ENCODE peak calls at places on chromosomes 11 and 22, in four cellular contexts. M is HCT116, L is suprapubic skin, O is transverse colon. Y is an unnamed sample.

GRCh38 chr11:10866893-10867331 is 9.1 kb upstream of the ZBED5 start:
- DNase-seq in M (no peak), L (no peak), O (no peak), Y (no peak)

GRCh38 chr22:31350410-31350863 is 4.3 kb upstream of the PATZ1 start:
- DNase-seq in M (no peak), L (no peak), O (peak; percentile 22), Y (no peak)

GRCh38 chr11:57546869-57547518 is 9.6 kb downstream of the SMTNL1 start:
- DNase-seq in M (no peak), L (no peak), O (no peak), Y (no peak)

GRCh38 chr11:134512061-134512460 is 100.0 kb upstream of the B3GAT1 start:
- DNase-seq in M (no peak), L (peak; percentile 50), O (no peak), Y (no peak)

GRCh38 chr22:37025500-37026070 is 6.0 kb downstream of the MPST start:
- DNase-seq in M (no peak), L (no peak), O (peak; percentile 48), Y (no peak)

GRCh38 chr22:30224161-30224857 is 22.2 kb downstream of the LIF start:
- DNase-seq in M (peak; percentile 89), L (no peak), O (no peak), Y (no peak)

GRCh38 chr22:17769716-17770082 is 4.6 kb downstream of the BID start:
- DNase-seq in M (no peak), L (no peak), O (peak; percentile 70), Y (peak; percentile 80)

GRCh38 chr11:82733444-82734119 is at the start of gene FAM181B:
- DNase-seq in M (no peak), L (no peak), O (peak; percentile 38), Y (peak; percentile 84)

GRCh38 chr11:64762277-64762915 is 2.6 kb upstream of the PYGM start:
- DNase-seq in M (no peak), L (peak; percentile 64), O (no peak), Y (peak; percentile 61)

GRCh38 chr11:12318791-12319733 is 58.3 kb upstream of the PARVA start:
- DNase-seq in M (no peak), L (no peak), O (no peak), Y (no peak)

GRCh38 chr11:134762248-134763029 is 350.4 kb upstream of the B3GAT1 start:
- DNase-seq in M (no peak), L (no peak), O (no peak), Y (no peak)

GRCh38 chr11:90468923-90469322 is 246.1 kb upstream of the CHORDC1 start:
- DNase-seq in M (no peak), L (no peak), O (no peak), Y (no peak)

DNA sequence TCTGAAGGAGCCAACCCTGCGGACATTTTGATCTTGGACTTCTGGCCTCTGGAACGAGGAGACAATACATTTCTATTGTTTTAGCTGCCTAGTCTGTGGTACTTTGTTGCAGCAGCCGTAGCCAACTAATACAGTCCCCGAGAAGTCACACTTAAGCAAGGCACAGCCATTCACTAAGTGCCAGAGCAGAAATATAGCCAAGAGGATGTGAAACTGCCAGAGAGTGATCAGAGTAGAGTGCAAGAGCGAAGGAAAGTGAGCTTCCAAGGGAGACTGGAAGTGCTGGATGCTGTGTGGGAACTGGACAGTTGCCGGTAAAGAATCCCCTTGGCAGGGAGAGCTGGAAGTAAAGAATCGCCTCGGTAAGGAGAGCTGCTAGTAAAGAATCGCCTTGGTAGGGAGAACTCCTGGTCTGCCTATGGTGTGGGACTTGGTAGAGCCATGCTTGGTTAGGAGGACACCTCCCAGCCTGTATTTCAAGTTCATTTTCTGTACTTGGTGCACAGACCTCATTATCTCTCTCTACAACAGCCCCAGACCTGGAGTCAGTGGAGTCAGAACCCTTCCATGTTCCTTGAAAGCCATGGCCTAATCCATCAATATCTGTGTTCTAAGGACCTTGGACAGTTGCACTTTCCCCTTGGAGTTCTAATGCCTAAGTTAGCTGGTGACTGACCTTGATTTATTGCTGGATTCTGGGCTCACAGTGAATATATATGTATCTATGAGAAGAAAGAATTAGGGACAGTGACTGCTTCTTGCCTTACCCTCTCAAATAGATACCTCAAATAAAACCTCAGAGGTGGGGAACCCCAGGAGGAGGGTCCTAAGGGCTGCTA is 162.1 kb downstream of the LDLRAD3 start:
- DNase-seq in M (no peak), L (no peak), O (no peak), Y (no peak)
- H3K4me3 ChIP-seq in M (no peak overlapping the region), L (no peak overlapping the region), O (no peak overlapping the region), Y (no peak overlapping the region)

GRCh38 chr11:67382481-67383136 is 9.2 kb upstream of the RAD9A start:
- DNase-seq in M (peak; percentile 69), L (peak; percentile 90), O (peak; percentile 89), Y (peak; percentile 94)
- TF ChIP-seq POLR2A in M (no peak), L (no peak), O (no peak), Y (no peak)

DNA sequence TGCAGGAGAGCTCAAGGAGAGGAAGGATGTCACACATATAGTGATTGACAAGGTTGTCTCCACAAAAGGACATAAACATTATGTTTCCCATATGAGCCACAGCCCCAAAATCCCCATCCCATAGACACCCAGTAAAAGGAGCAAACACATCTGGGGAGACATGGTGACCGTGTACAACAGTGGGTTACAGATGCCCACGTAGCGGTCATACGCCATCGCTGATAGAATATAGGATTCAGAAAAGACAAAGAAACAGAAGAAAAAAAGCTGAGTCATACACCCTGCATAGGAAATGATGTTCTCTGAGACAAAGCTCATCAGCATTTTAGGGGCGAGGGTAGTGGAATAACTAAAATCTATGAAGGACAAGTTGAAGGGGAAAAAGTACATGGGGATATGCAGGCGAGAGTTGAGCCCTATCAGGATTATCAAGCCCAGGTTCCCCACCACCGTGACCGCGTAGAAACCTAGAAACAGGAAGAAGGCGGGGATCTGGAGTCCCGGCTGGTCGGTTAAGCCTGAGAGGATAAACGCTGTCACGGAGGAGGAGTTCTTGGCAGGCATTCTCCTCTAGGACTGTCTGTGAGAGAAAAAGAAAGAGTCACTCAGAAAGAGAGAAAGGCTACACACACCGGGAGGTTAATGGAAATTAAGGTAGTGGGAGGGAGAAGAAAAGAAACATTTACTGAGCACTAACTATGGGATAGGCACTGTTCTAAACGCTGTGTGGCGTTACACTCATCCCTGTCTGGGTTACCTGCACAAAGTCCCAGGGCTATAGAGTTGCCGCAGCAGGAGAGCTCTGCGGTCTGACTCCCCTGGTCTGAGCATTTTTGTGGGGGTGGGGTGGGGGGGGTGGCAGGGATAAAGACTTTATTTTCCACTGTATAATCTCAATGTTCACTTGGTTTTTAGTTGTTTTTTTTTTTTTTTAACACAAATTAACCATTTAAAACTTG is 36.1 kb upstream of the OR8B8 start:
- DNase-seq in M (no peak), L (no peak), O (no peak), Y (no peak)
- H3K4me3 ChIP-seq in M (peak overlapping the region; percentile 51), L (peak overlapping the region; percentile 28), O (no peak overlapping the region), Y (no peak overlapping the region)

DNA sequence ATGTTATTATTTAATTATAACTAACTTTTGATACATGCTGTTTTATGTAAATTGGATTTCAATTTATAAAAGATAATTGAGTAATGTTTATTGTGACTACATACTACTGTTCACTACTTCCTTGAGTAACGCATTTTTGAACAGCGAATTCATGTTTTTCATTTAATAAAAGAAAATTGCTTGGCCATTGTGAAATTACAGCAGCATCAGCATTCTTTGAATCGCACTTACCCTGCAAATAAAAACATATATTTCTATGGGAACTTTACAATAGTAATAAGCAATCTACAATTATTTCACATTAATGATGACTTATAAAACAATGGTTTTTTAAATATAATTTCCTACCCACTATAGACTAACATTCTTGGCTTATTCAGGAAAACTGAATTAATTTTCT is 20.3 kb downstream of the OR5J2 start:
- DNase-seq in M (no peak), L (no peak), O (no peak), Y (no peak)
- TF ChIP-seq POLR2A in M (no peak), L (no peak), O (no peak), Y (no peak)

GRCh38 chr22:50313021-50313420 is 5.6 kb upstream of the PLXNB2 start:
- DNase-seq in M (no peak), L (peak; percentile 55), O (no peak), Y (no peak)
- H3K4me3 ChIP-seq in M (no peak overlapping the region), L (no peak overlapping the region), O (no peak overlapping the region), Y (no peak overlapping the region)

GRCh38 chr22:45597460-45598192 is 74.0 kb upstream of the ATXN10 start:
- DNase-seq in M (no peak), L (no peak), O (no peak), Y (peak; percentile 41)
- TF ChIP-seq POLR2A in M (no peak), L (no peak), O (no peak), Y (no peak)

GRCh38 chr11:117009905-117010605 is 88.2 kb downstream of the SIK3 start:
- DNase-seq in M (no peak), L (no peak), O (no peak), Y (no peak)

GRCh38 chr11:117016246-117016645 is 82.0 kb downstream of the SIK3 start:
- DNase-seq in M (no peak), L (no peak), O (no peak), Y (no peak)

GRCh38 chr11:117016747-117017146 is 81.5 kb downstream of the SIK3 start:
- DNase-seq in M (no peak), L (no peak), O (no peak), Y (no peak)

GRCh38 chr11:117010808-117011540 is 87.3 kb downstream of the SIK3 start:
- DNase-seq in M (no peak), L (no peak), O (no peak), Y (no peak)

DNA sequence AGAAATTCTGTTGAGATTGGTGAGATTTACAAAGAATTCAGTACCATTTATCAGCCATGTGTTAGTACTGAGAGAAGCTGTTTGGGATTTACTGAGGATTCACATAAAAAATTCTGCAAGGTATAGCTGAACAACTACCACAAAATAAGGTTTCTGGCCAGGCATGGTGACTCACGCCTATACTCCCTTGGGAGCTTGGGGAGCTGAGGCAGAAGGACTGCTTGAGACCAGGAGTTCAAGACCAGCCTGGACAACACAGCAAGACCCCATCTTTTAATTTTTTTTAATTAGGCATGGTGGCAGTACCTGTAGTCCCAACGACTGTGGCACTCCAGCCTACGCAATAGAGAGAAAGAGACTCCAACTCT is 86.7 kb downstream of the SIK3 start:
- DNase-seq in M (no peak), L (no peak), O (no peak), Y (no peak)
- H3K4me3 ChIP-seq in M (no peak overlapping the region), L (no peak overlapping the region), O (no peak overlapping the region), Y (no peak overlapping the region)

Y was measured in spleen.